ENCODE peak calls at places on chromosomes 12 and 14, in six cellular contexts. One of them, this sample, is unnamed.

GRCh38 chr12:34233618-34234017 is 211.3 kb downstream of the ALG10 start:
- DNase-seq in nephron progenitor cell: no peak
- DNase-seq in HFFc6: no peak
- DNase-seq in HCT116: no peak
- DNase-seq in breast epithelium: no peak
- DNase-seq in AG10803: no peak
- DNase-seq in this sample: no peak

GRCh38 chr14:77003960-77004710 is 24.4 kb downstream of the IRF2BPL start:
- DNase-seq in nephron progenitor cell: no peak
- DNase-seq in HFFc6: peak; percentile 25
- DNase-seq in HCT116: no peak
- DNase-seq in breast epithelium: no peak
- DNase-seq in AG10803: no peak
- DNase-seq in this sample: peak; percentile 71

GRCh38 chr12:55996715-55997534 is at the start of gene SUOX:
- DNase-seq in nephron progenitor cell: peak; percentile 92
- DNase-seq in HFFc6: peak; percentile 98
- DNase-seq in HCT116: peak; percentile 93
- DNase-seq in breast epithelium: peak; percentile 97
- DNase-seq in AG10803: peak; percentile 96
- DNase-seq in this sample: peak; percentile 94

GRCh38 chr12:115543269-115543668 is 734.2 kb downstream of the MED13L start:
- DNase-seq in nephron progenitor cell: no peak
- DNase-seq in HFFc6: no peak
- DNase-seq in HCT116: no peak
- DNase-seq in breast epithelium: no peak
- DNase-seq in AG10803: no peak
- DNase-seq in this sample: no peak

GRCh38 chr12:96131230-96131788 is 62.9 kb upstream of the ELK3 start:
- DNase-seq in nephron progenitor cell: no peak
- DNase-seq in HFFc6: no peak
- DNase-seq in HCT116: no peak
- DNase-seq in breast epithelium: no peak
- DNase-seq in AG10803: no peak
- DNase-seq in this sample: no peak

GRCh38 chr14:46580941-46581671 is 70.5 kb downstream of the RPL10L start:
- DNase-seq in nephron progenitor cell: peak; percentile 39
- DNase-seq in HFFc6: peak; percentile 8
- DNase-seq in HCT116: peak; percentile 31
- DNase-seq in breast epithelium: no peak
- DNase-seq in AG10803: no peak
- DNase-seq in this sample: no peak

GRCh38 chr14:74941676-74942097 is 13.7 kb downstream of the PGF start:
- DNase-seq in nephron progenitor cell: no peak
- DNase-seq in HFFc6: peak; percentile 43
- DNase-seq in HCT116: no peak
- DNase-seq in breast epithelium: no peak
- DNase-seq in AG10803: peak; percentile 45
- DNase-seq in this sample: no peak

GRCh38 chr12:84375472-84375871 is 537.1 kb downstream of the SLC6A15 start:
- DNase-seq in nephron progenitor cell: no peak
- DNase-seq in HFFc6: no peak
- DNase-seq in HCT116: no peak
- DNase-seq in breast epithelium: no peak
- DNase-seq in AG10803: no peak
- DNase-seq in this sample: peak; percentile 12

DNA sequence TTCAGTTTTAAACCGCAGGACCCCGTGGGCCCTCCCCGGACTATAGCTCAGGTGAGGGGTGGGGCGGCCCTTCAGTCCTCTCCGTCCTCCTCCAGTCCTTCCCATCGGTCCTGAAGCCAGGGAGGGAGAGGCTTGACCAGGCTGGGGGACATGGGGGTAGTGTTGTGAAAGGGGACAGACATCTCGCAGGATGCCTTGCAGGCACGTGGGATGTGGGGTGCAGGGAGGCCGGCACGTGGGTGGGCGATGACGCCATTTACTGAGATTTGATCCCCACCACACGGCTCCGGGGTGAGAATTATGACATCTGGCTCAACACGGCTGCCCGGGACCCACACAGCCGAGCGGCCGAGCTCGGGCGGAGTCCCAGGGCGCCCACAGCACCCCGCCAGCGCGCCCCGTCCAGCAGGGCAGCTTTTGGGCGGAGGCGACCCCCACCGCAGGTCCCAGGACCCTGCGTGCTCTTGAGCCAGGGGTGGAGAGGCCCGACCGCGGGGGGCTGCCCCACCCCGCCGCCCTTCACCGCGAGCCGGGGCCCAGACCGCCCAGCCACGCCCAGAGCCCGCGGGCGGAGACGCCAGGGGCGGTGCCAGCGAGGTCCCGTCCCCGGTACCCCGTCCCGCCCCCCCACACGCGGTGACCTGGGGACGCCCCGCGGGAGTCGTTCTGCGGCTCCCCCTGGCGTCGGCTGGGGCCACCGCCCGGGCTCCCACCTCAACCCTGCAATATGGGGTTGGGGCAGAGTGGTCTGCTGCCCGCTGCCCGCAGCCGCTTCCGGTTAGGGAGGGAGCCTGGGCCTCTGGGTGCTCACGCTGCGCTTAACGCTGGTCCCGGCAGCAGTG is 3.3 kb upstream of the EXOC3L4 start:
- DNase-seq in nephron progenitor cell: peak; percentile 82
- DNase-seq in HFFc6: no peak
- DNase-seq in HCT116: no peak
- DNase-seq in breast epithelium: no peak
- DNase-seq in AG10803: peak; percentile 31
- DNase-seq in this sample: no peak
- TF ChIP-seq CTCF in nephron progenitor cell: peak; percentile 45
- TF ChIP-seq CTCF in HFFc6: peak; percentile 75
- TF ChIP-seq CTCF in HCT116: peak; percentile 42
- TF ChIP-seq CTCF in breast epithelium: no peak
- TF ChIP-seq CTCF in AG10803: no peak
- TF ChIP-seq CTCF in this sample: peak; percentile 53

DNA sequence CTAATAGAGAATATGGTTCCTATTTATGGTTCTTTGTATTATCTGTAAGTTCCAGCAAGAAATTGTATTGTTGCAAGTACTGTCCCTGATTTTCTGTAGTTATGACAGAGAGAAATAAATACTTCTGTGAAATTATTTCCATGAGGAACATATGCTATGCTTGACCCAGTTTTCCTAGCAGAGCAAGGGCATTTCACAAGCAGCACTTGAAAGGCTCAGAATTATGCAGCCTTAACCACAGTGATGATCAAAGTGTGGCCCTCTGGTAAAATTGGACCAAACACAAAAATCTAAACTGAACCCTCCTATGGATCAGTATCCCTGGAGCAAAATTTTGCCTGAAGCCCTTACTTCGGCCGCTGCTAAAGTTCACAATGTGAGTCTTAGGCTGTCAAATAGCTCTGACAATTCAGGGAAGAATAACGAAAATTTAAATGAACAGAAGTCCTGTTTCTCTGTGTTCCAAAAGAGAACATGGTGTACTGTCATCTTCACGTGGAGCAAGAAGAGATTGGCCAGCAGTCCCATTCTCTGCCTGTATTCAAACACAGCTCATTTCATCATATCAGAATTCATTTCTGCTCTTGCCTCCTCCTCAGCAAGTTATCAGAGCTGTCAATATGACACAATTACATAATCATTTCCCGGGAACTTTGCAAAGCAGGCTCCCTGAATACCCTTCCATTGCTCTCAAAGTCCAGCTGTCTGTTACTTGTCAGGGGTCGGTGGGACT is 471.9 kb downstream of the RPS29 start:
- DNase-seq in nephron progenitor cell: no peak
- DNase-seq in HFFc6: no peak
- DNase-seq in HCT116: no peak
- DNase-seq in breast epithelium: no peak
- DNase-seq in AG10803: no peak
- DNase-seq in this sample: no peak
- TF ChIP-seq CTCF in nephron progenitor cell: no peak
- TF ChIP-seq CTCF in HFFc6: no peak
- TF ChIP-seq CTCF in HCT116: no peak
- TF ChIP-seq CTCF in breast epithelium: no peak
- TF ChIP-seq CTCF in AG10803: no peak
- TF ChIP-seq CTCF in this sample: no peak

DNA sequence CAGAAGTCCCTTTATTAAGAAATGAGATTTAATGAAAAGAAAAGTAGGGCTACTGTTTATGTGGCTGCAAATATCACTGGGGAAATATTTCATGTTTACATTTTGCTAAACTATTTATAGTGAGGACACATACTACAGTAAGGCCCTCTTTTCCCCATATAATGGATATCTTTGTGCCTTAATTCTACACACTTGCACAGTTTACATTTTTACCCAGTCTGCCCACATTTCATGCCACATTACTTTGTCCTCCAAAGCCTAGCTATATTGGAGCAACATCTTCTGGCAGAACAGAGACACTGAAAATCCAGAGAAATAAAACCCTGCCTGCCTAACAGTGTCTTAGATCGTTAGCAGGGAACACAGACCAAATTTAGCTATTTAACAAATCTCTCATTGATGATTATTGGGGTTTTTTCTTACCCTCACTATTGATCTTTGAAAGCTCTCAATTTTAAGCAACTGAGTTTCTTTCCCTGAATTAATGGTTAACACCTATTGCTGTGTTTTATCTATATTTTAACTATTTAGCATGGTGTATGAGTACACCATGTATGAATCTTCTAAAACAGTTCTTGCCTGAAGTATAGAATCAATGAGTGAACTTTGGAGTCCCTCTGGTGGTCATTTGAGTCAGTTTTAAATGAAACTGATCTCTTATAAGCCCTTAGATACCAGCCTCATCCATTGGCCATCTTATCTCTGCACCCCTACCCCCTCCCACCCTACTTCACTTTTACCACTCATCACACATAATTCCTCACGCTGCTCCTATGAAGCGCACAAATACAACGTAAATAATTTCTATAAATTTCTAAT is 170.2 kb downstream of the BCAT1 start:
- DNase-seq in nephron progenitor cell: no peak
- DNase-seq in HFFc6: peak; percentile 17
- DNase-seq in HCT116: no peak
- DNase-seq in breast epithelium: no peak
- DNase-seq in AG10803: peak; percentile 41
- DNase-seq in this sample: no peak
- TF ChIP-seq CTCF in nephron progenitor cell: peak; percentile 60
- TF ChIP-seq CTCF in HFFc6: peak; percentile 77
- TF ChIP-seq CTCF in HCT116: no peak
- TF ChIP-seq CTCF in breast epithelium: no peak
- TF ChIP-seq CTCF in AG10803: peak; percentile 56
- TF ChIP-seq CTCF in this sample: peak; percentile 51

DNA sequence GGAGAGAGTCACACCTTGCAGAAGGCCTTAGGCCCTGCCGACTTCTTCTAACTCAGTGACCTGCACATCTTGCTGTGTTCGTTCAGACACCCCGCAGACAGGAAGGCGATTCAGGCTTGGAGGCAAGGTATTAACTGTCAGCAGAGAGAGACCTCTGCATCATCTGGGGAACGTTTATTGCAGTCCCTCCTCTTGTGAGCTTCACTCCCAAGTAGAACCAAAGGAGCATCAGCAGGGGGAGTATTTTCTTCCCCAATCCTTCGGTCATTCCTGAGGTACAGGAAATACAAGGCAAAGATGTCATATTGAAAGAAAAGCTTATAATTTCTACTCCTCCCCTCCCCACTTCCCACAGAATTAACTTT is 217.9 kb downstream of the CRADD start:
- DNase-seq in nephron progenitor cell: no peak
- DNase-seq in HFFc6: no peak
- DNase-seq in HCT116: no peak
- DNase-seq in breast epithelium: no peak
- DNase-seq in AG10803: peak; percentile 64
- DNase-seq in this sample: no peak
- TF ChIP-seq CTCF in nephron progenitor cell: no peak
- TF ChIP-seq CTCF in HFFc6: peak; percentile 34
- TF ChIP-seq CTCF in HCT116: peak; percentile 8
- TF ChIP-seq CTCF in breast epithelium: no peak
- TF ChIP-seq CTCF in AG10803: peak; percentile 46
- TF ChIP-seq CTCF in this sample: peak; percentile 13

GRCh38 chr12:67415473-67415872 is 146.3 kb downstream of the CAND1 start:
- DNase-seq in nephron progenitor cell: no peak
- DNase-seq in HFFc6: peak; percentile 35
- DNase-seq in HCT116: peak; percentile 22
- DNase-seq in breast epithelium: no peak
- DNase-seq in AG10803: peak; percentile 65
- DNase-seq in this sample: no peak
- TF ChIP-seq CTCF in nephron progenitor cell: peak; percentile 45
- TF ChIP-seq CTCF in HFFc6: peak; percentile 67
- TF ChIP-seq CTCF in HCT116: peak; percentile 55
- TF ChIP-seq CTCF in breast epithelium: no peak
- TF ChIP-seq CTCF in AG10803: peak; percentile 66
- TF ChIP-seq CTCF in this sample: peak; percentile 58

GRCh38 chr12:13206560-13206897 is 10.0 kb downstream of the EMP1 start:
- DNase-seq in nephron progenitor cell: no peak
- DNase-seq in HFFc6: no peak
- DNase-seq in HCT116: no peak
- DNase-seq in breast epithelium: no peak
- DNase-seq in AG10803: no peak
- DNase-seq in this sample: no peak

GRCh38 chr12:13210543-13211190 is 14.1 kb downstream of the EMP1 start:
- DNase-seq in nephron progenitor cell: no peak
- DNase-seq in HFFc6: no peak
- DNase-seq in HCT116: no peak
- DNase-seq in breast epithelium: no peak
- DNase-seq in AG10803: no peak
- DNase-seq in this sample: no peak

GRCh38 chr12:13209279-13210021 is 12.9 kb downstream of the EMP1 start:
- DNase-seq in nephron progenitor cell: no peak
- DNase-seq in HFFc6: no peak
- DNase-seq in HCT116: no peak
- DNase-seq in breast epithelium: no peak
- DNase-seq in AG10803: no peak
- DNase-seq in this sample: no peak

GRCh38 chr12:13210022-13210539 is 13.6 kb downstream of the EMP1 start:
- DNase-seq in nephron progenitor cell: no peak
- DNase-seq in HFFc6: no peak
- DNase-seq in HCT116: no peak
- DNase-seq in breast epithelium: no peak
- DNase-seq in AG10803: no peak
- DNase-seq in this sample: no peak

DNA sequence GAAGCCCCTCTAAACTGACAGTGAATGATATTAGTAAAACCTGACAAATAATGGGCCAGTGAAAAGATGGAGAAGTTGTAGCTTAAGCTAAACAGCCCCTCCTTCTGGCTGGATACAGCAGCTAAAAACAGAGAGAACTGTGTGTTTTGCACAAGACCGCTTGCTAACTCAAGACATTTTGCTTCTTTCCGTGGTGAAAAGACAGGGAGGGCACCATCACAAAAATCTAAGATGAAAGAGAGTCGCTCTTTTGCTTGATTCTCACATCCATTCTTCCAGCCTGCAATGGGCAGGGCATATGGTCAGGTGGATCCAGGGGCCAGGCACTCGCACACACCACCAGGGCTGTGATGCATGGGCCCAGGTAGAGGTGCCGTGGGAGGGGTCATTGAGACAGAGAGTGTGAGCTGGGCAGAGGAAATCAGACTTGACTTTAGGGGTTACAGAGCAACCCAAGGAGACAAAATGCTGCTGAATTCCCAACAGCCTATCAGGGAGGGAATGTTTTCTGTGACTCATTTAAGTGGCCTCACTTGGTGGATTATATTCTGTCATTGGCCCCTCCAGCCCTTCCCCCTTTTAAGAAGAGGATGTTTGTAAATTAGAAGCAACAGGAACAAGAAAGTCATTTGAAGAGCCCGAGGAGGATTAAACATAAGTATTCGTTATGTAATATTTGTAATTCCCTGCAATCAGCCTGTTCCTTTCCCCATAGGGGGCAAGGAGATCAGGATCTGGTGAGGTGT is 12.2 kb downstream of the EMP1 start:
- DNase-seq in nephron progenitor cell: no peak
- DNase-seq in HFFc6: peak; percentile 50
- DNase-seq in HCT116: no peak
- DNase-seq in breast epithelium: no peak
- DNase-seq in AG10803: no peak
- DNase-seq in this sample: no peak
- TF ChIP-seq CTCF in nephron progenitor cell: peak; percentile 45
- TF ChIP-seq CTCF in HFFc6: peak; percentile 75
- TF ChIP-seq CTCF in HCT116: peak; percentile 68
- TF ChIP-seq CTCF in breast epithelium: no peak
- TF ChIP-seq CTCF in AG10803: peak; percentile 60
- TF ChIP-seq CTCF in this sample: peak; percentile 85

This sample was measured in retinal pigment epithelial cell.